ENCODE peak calls at places on chromosomes 1 and 21, in ten cellular contexts. T, D, O, I, E, K, J, H, C and Z are unnamed samples.

GRCh38 chr21:30733026-30733425 is 14.0 kb downstream of the KRTAP21-2 start:
- DNase-seq in E (no peak), D (no peak), J (no peak), T (no peak), H (no peak), O (no peak), C (no peak), K (no peak), I (no peak), Z (no peak)

GRCh38 chr21:37005548-37006242 is 807 bp upstream of the RIPPLY3 start:
- DNase-seq in T (no peak), H (no peak), I (peak), O (no peak), C (no peak), D (no peak), E (no peak), K (no peak), J (no peak), Z (no peak)

GRCh38 chr1:50352428-50352827 is 70.8 kb downstream of the DMRTA2 start:
- DNase-seq in D (no peak), K (no peak), E (no peak), T (no peak), H (no peak), I (no peak), J (no peak), C (no peak), O (no peak), Z (no peak)

GRCh38 chr1:205690122-205690756 is 9.9 kb upstream of the SLC45A3 start:
- DNase-seq in I (no peak), O (no peak), H (no peak), T (no peak), K (no peak), E (no peak), C (no peak), J (no peak), D (no peak), Z (no peak)

GRCh38 chr1:223022641-223023473 is 120.2 kb downstream of the TLR5 start:
- DNase-seq in C (no peak), J (no peak), T (peak), H (no peak), K (no peak), I (peak), D (no peak), O (no peak), E (no peak), Z (no peak)

GRCh38 chr1:157993179-157994080 is at the start of gene KIRREL1:
- DNase-seq in D (peak), E (no peak), C (no peak), T (peak), K (no peak), O (no peak), I (no peak), H (no peak), J (no peak), Z (peak)

GRCh38 chr1:29974345-29974744 is 738.0 kb downstream of the PTPRU start:
- DNase-seq in C (no peak), O (peak), H (no peak), K (no peak), I (peak), J (no peak), E (no peak), D (no peak), T (no peak), Z (no peak)

GRCh38 chr1:7177438-7178126 is 392.3 kb downstream of the CAMTA1 start:
- DNase-seq in K (no peak), C (no peak), O (no peak), T (no peak), E (no peak), H (no peak), I (peak), J (no peak), D (no peak), Z (no peak)

GRCh38 chr1:161840363-161840762 is 74.2 kb downstream of the ATF6 start:
- DNase-seq in E (no peak), C (no peak), J (no peak), T (no peak), O (no peak), H (no peak), D (no peak), I (no peak), K (no peak), Z (no peak)

GRCh38 chr1:14826172-14826636 is 227.7 kb downstream of the KAZN start:
- DNase-seq in O (no peak), D (no peak), J (no peak), K (no peak), I (no peak), T (no peak), E (no peak), C (no peak), H (no peak), Z (no peak)

GRCh38 chr1:62117416-62117815 is 77.2 kb upstream of the L1TD1 start:
- DNase-seq in E (no peak), H (no peak), T (no peak), O (no peak), K (no peak), I (no peak), J (peak), C (no peak), D (no peak), Z (no peak)

GRCh38 chr1:156586892-156587477 is 4.6 kb upstream of the NAXE start:
- DNase-seq in D (no peak), T (no peak), C (no peak), K (no peak), H (no peak), I (no peak), O (no peak), J (no peak), E (no peak), Z (no peak)

GRCh38 chr1:43530483-43531452 is at the start of gene PTPRF:
- DNase-seq in O (no peak), C (no peak), E (no peak), K (no peak), H (peak), J (peak), I (peak), D (peak), T (peak), Z (no peak)

GRCh38 chr1:26153966-26154572 is 4.8 kb upstream of the FAM110D start:
- DNase-seq in C (no peak), H (no peak), K (no peak), T (no peak), D (no peak), E (no peak), I (no peak), J (no peak), O (no peak), Z (no peak)

GRCh38 chr1:100622037-100622436 is 84.1 kb downstream of the GPR88 start:
- DNase-seq in K (no peak), C (no peak), H (no peak), T (no peak), E (no peak), I (no peak), J (no peak), D (no peak), O (no peak), Z (peak)

GRCh38 chr21:43578677-43579313 is 80.5 kb downstream of the HSF2BP start:
- DNase-seq in D (no peak), O (no peak), H (no peak), E (no peak), J (no peak), T (no peak), K (no peak), C (no peak), I (no peak), Z (no peak)

GRCh38 chr21:32456497-32456918 is 44.0 kb downstream of the EVA1C start:
- DNase-seq in J (no peak), K (no peak), H (no peak), I (no peak), T (no peak), C (no peak), D (no peak), E (no peak), O (no peak), Z (peak)

GRCh38 chr1:27483659-27484058 is 6.3 kb downstream of the WASF2 start:
- DNase-seq in H (no peak), J (no peak), C (no peak), D (no peak), K (no peak), T (no peak), E (no peak), O (no peak), I (no peak), Z (no peak)

GRCh38 chr1:12180315-12180714 is 13.5 kb downstream of the TNFRSF1B start:
- DNase-seq in T (peak), K (no peak), D (peak), C (no peak), H (peak), I (no peak), O (no peak), E (no peak), J (no peak), Z (peak)

GRCh38 chr21:20004353-20004752 is 993.9 kb upstream of the NCAM2 start:
- DNase-seq in K (peak), C (no peak), I (no peak), J (no peak), O (no peak), D (no peak), H (no peak), T (peak), E (no peak), Z (no peak)

GRCh38 chr1:116699605-116700004 is 32.1 kb upstream of the IGSF3 start:
- DNase-seq in J (no peak), E (no peak), T (no peak), H (no peak), O (no peak), K (no peak), D (no peak), I (no peak), C (no peak), Z (no peak)

GRCh38 chr1:56399326-56400292 is 179.8 kb downstream of the PLPP3 start:
- DNase-seq in H (no peak), J (no peak), I (no peak), C (no peak), E (no peak), T (no peak), D (no peak), O (no peak), K (no peak), Z (no peak)

GRCh38 chr1:1157426-1157913 is 16.2 kb upstream of the TTLL10 start:
- DNase-seq in D (peak), J (peak), H (peak), O (peak), I (peak), T (peak), K (no peak), E (peak), C (peak), Z (peak)

GRCh38 chr1:23470282-23471070 is 13.5 kb downstream of the ASAP3 start:
- DNase-seq in J (no peak), H (no peak), I (no peak), T (peak), K (no peak), D (peak), E (no peak), C (no peak), O (no peak), Z (peak)

GRCh38 chr1:230300322-230301301 is 125.5 kb downstream of the PGBD5 start:
- DNase-seq in E (no peak), O (no peak), D (peak), K (no peak), H (no peak), J (no peak), T (no peak), C (no peak), I (no peak), Z (no peak)

GRCh38 chr21:32574946-32575925 is 10.1 kb downstream of the TCP10L start:
- DNase-seq in I (no peak), O (no peak), C (no peak), T (no peak), E (no peak), H (no peak), D (no peak), K (no peak), J (no peak), Z (no peak)

GRCh38 chr1:226212545-226212944 is 10.9 kb upstream of the MIXL1 start:
- DNase-seq in I (no peak), H (no peak), K (no peak), C (no peak), O (no peak), T (no peak), J (no peak), E (no peak), D (no peak), Z (no peak)

GRCh38 chr21:36246080-36246631 is 73.8 kb upstream of the MORC3 start:
- DNase-seq in J (no peak), E (no peak), O (no peak), I (peak), K (no peak), C (no peak), D (no peak), H (no peak), T (no peak), Z (no peak)

GRCh38 chr1:225886159-225887029 is 2.6 kb downstream of the LEFTY1 start:
- DNase-seq in D (no peak), J (no peak), T (no peak), K (no peak), H (no peak), C (no peak), I (no peak), E (no peak), O (no peak), Z (no peak)

GRCh38 chr1:98196012-98196411 is 275.2 kb upstream of the DPYD start:
- DNase-seq in K (no peak), C (no peak), H (no peak), I (no peak), J (no peak), E (no peak), O (no peak), D (no peak), T (no peak), Z (no peak)

GRCh38 chr21:34612557-34612956 is 2.4 kb downstream of the RCAN1 start:
- DNase-seq in J (no peak), T (no peak), C (no peak), H (no peak), D (no peak), O (no peak), E (no peak), I (no peak), K (no peak), Z (no peak)

GRCh38 chr1:163712321-163712720 is 390.6 kb downstream of the NUF2 start:
- DNase-seq in D (no peak), T (no peak), O (no peak), E (no peak), H (no peak), I (no peak), K (no peak), C (no peak), J (no peak), Z (no peak)

GRCh38 chr1:44048816-44049215 is 17.6 kb upstream of the SLC6A9 start:
- DNase-seq in O (no peak), K (no peak), C (no peak), T (no peak), D (no peak), E (no peak), H (no peak), J (no peak), I (no peak), Z (no peak)

GRCh38 chr1:38578444-38578951 is 281.1 kb downstream of the RRAGC start:
- DNase-seq in J (no peak), D (no peak), T (no peak), O (no peak), C (no peak), E (no peak), K (no peak), I (peak), H (no peak), Z (no peak)

GRCh38 chr21:45954271-45954670 is 27.3 kb upstream of the COL6A1 start:
- DNase-seq in O (no peak), K (no peak), E (no peak), H (no peak), C (no peak), J (no peak), I (peak), D (peak), T (no peak), Z (no peak)

GRCh38 chr1:63651110-63651776 is 58.0 kb downstream of the PGM1 start:
- DNase-seq in E (no peak), I (no peak), H (no peak), C (no peak), J (no peak), O (no peak), T (no peak), K (no peak), D (no peak), Z (no peak)